ENCODE peak calls at places on chromosomes 11 and 22, in five cellular contexts. H is PC-9, A is HCT116, W is SK-N-SH, C is GM23248. U is an unnamed sample.
A peak's percentile ranks its signal among the peaks of the same experiment; 100 is the strongest.

GRCh38 chr11:16009021-16009420 is 347.3 kb downstream of the SOX6 start:
- DNase-seq in H (no peak), A (no peak), W (no peak), C (no peak), U (no peak)

GRCh38 chr11:76752321-76753175 is 30.6 kb upstream of the TSKU start:
- DNase-seq in H (peak; percentile 73), A (no peak), W (peak; percentile 31), C (peak; percentile 96), U (no peak)

GRCh38 chr11:18100926-18101656 is 4.8 kb downstream of the SAAL1 start:
- DNase-seq in H (no peak), A (no peak), W (no peak), C (no peak), U (peak; percentile 9)

GRCh38 chr22:30240541-30241417 is 5.8 kb downstream of the LIF start:
- DNase-seq in H (no peak), A (no peak), W (no peak), C (no peak), U (peak; percentile 72)

GRCh38 chr22:39815882-39816395 is 77.6 kb downstream of the ENTHD1 start:
- DNase-seq in H (no peak), A (no peak), W (no peak), C (no peak), U (no peak)

GRCh38 chr22:50009765-50010675 is 2.5 kb downstream of the IL17REL start:
- DNase-seq in H (no peak), A (no peak), W (peak; percentile 44), C (no peak), U (no peak)

GRCh38 chr11:75731095-75731494 is 13.5 kb downstream of the MOGAT2 start:
- DNase-seq in H (no peak), A (no peak), W (no peak), C (no peak), U (no peak)

GRCh38 chr22:33112606-33113005 is 54.4 kb upstream of the SYN3 start:
- DNase-seq in H (no peak), A (no peak), W (no peak), C (no peak), U (peak; percentile 96)

GRCh38 chr11:128492903-128493569 is 94.3 kb downstream of the ETS1 start:
- DNase-seq in H (no peak), A (no peak), W (no peak), C (peak; percentile 36), U (no peak)

GRCh38 chr22:28822930-28823481 is 22.6 kb upstream of the XBP1 start:
- DNase-seq in H (no peak), A (no peak), W (no peak), C (no peak), U (peak; percentile 88)

GRCh38 chr11:83454674-83455073 is 168.5 kb upstream of the CCDC90B start:
- DNase-seq in H (no peak), A (no peak), W (no peak), C (no peak), U (no peak)

GRCh38 chr11:129247129-129247528 is 55.0 kb upstream of the ARHGAP32 start:
- DNase-seq in H (no peak), A (no peak), W (peak; percentile 25), C (peak; percentile 60), U (no peak)

GRCh38 chr11:36509265-36509664 is 807 bp downstream of the TRAF6 start:
- DNase-seq in H (no peak), A (no peak), W (peak; percentile 34), C (peak; percentile 68), U (peak; percentile 19)

GRCh38 chr22:32058656-32059280 is 15.7 kb downstream of the SLC5A1 start:
- DNase-seq in H (no peak), A (no peak), W (no peak), C (peak; percentile 14), U (no peak)

GRCh38 chr22:17106785-17107546 is 14.2 kb downstream of the TMEM121B start:
- DNase-seq in H (no peak), A (no peak), W (no peak), C (no peak), U (no peak)

GRCh38 chr11:132901638-132902610 is 630.4 kb downstream of the OPCML start:
- DNase-seq in H (no peak), A (no peak), W (no peak), C (peak; percentile 26), U (no peak)

GRCh38 chr11:132895340-132895739 is 637.0 kb downstream of the OPCML start:
- DNase-seq in H (no peak), A (no peak), W (no peak), C (peak; percentile 18), U (no peak)

GRCh38 chr11:132894598-132894997 is 637.7 kb downstream of the OPCML start:
- DNase-seq in H (no peak), A (no peak), W (no peak), C (no peak), U (no peak)

DNA sequence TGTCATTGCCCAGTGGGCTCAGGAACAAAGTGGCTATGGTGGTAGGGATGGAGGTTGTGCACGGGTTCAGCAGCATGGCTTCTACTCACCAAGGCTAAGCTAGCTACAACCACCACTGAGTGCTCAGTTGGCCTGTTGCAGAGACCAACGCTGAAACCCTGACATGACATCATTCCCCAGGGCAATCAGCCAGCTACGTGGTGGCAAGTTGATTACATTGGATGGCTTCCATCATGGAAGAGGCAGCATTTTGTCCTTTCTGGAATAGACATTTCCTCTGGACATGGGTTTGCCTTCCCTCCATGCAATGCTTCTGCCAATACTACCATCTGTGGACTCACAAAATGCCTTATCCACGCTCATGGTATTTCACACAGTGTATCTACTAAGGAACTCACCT is 634.3 kb downstream of the OPCML start:
- DNase-seq in H (no peak), A (no peak), W (no peak), C (no peak), U (no peak)
- H3K9me2 ChIP-seq in H (no peaks in the 10 kb centered on the region), A (no peaks in the 10 kb centered on the region), W (no peaks in the 10 kb centered on the region), C (no peaks in the 10 kb centered on the region), U (no peaks in the 10 kb centered on the region)

DNA sequence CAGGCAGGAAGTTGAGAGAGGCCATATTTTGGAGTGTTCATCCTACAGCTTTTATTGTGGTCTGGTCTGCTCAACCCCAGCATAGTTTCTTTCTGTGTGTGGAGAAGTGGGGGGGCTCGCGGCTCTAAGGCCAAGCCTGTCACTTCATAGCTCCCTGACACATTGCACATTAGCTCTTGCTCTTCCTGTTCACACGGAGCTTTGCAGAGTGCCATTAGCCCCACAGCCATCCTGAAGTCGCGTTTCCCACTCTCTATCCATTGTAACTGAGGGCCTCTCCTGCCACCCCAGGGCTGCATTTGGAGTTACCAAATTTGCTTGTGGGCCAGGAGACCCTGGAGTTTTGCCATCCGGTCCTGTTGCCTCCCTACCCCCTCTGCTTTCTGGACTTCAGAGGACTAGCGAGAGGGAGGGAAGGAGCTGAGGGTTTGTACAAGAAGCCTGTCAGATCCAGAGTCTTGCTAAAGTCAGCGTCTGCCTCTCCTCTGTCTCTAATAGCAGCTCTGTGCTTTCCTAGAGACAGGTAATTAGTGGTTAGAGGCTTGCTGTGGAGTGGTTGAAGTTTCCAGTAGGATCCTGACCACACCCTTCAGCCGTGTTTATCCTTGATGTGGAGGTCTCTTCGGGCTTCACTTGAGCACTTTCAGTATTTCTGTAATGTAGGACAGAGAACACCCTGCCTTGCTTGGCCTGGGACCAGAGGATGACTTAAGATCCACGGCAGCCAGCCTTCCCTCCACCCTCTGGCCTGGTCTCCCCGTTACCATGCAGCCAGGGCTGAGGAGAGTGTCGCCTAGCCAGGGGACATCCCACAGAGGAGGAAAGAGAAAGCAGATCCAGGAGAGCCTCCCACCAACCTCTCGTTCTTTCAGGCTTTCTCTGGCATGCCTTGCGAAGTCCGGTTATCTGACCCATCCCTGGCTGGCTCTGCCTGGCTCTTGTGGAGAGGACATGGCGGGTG is 14.1 kb downstream of the DCPS start:
- DNase-seq in H (no peak), A (no peak), W (peak; percentile 34), C (peak; percentile 87), U (no peak)
- H3K79me2 ChIP-seq in H (no peaks in the 10 kb centered on the region), A (no peaks in the 10 kb centered on the region), W (peaks cover 3% of the 10 kb centered on the region), C (no peaks in the 10 kb centered on the region), U (no peaks in the 10 kb centered on the region)

GRCh38 chr11:132904091-132904490 is 628.2 kb downstream of the OPCML start:
- DNase-seq in H (no peak), A (no peak), W (no peak), C (no peak), U (no peak)

GRCh38 chr11:132904566-132904965 is 627.7 kb downstream of the OPCML start:
- DNase-seq in H (no peak), A (no peak), W (no peak), C (no peak), U (no peak)

DNA sequence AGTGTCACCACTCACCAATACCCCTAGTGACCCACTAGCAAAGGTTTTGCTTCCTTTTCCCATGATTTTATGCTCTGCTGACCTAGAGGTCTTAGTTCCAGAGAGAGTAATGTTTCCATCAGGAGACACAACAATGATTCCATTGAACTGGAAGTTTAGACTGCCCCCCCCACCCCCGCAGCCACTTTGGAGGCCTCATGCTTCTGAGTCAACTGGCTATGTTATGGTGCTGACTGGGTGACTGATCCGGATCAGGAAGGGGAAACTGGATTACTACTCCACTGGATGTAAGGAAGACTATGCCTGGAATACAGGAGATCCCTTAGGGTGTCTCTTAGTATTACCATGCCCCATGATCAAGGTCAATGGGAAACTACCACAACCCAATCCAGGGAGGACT is 633.6 kb downstream of the OPCML start:
- DNase-seq in H (no peak), A (no peak), W (no peak), C (no peak), U (no peak)
- H3K9me2 ChIP-seq in H (no peaks in the 10 kb centered on the region), A (no peaks in the 10 kb centered on the region), W (no peaks in the 10 kb centered on the region), C (no peaks in the 10 kb centered on the region), U (no peaks in the 10 kb centered on the region)

GRCh38 chr11:96322775-96323642 is 20.0 kb downstream of the MAML2 start:
- DNase-seq in H (no peak), A (no peak), W (no peak), C (no peak), U (no peak)

GRCh38 chr11:96323643-96323985 is 19.4 kb downstream of the MAML2 start:
- DNase-seq in H (no peak), A (no peak), W (no peak), C (no peak), U (no peak)

GRCh38 chr11:96326954-96327353 is 16.0 kb downstream of the MAML2 start:
- DNase-seq in H (no peak), A (no peak), W (no peak), C (no peak), U (no peak)

GRCh38 chr11:96328395-96329010 is 14.5 kb downstream of the MAML2 start:
- DNase-seq in H (no peak), A (no peak), W (no peak), C (no peak), U (no peak)

GRCh38 chr11:96324912-96325311 is 18.1 kb downstream of the MAML2 start:
- DNase-seq in H (peak; percentile 49), A (peak; percentile 16), W (no peak), C (peak; percentile 76), U (no peak)
- H3K79me2 ChIP-seq in H (peaks cover 98% of the 10 kb centered on the region), A (no peaks in the 10 kb centered on the region), W (peaks cover 100% of the 10 kb centered on the region), C (peaks cover 98% of the 10 kb centered on the region), U (no peaks in the 10 kb centered on the region)

DNA sequence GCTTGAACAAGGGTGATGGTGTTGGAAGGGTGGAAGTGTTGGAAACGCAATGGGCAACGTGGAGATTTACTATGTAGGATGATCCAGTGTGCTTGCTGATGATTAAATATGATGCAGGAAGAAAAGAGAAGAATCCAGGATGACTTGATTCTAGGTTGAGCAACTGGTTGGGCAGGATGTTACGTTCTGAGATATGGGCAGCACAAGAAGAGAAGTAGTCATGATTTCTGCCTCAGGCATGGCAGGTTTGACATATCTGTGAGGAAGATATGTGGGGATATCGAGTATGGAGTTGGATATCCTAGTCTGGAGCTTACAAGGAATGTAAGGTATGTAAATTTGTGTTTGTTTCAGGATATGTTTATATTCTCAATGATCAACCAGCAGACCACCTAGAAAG is 1.9 kb downstream of the OR52K1 start:
- DNase-seq in H (no peak), A (no peak), W (no peak), C (no peak), U (no peak)
- H3K9me2 ChIP-seq in H (no peaks in the 10 kb centered on the region), A (no peaks in the 10 kb centered on the region), W (no peaks in the 10 kb centered on the region), C (no peaks in the 10 kb centered on the region), U (no peaks in the 10 kb centered on the region)